ENCODE peak calls at places on chromosomes 11 and 22, in five cellular contexts. X, R, O, W and Z are unnamed samples.

GRCh38 chr11:123221611-123222010 is 26.6 kb upstream of the CLMP start:
- DNase-seq in O (no peak), W (no peak), X (no peak), R (no peak), Z (no peak)

GRCh38 chr11:74282421-74282820 is 29.0 kb downstream of the P4HA3 start:
- DNase-seq in R (no peak), W (no peak), O (no peak), X (no peak), Z (no peak)

GRCh38 chr22:21766933-21767462 is 31.4 kb upstream of the YPEL1 start:
- DNase-seq in O (peak; percentile 74), R (no peak), W (no peak), X (no peak), Z (no peak)

GRCh38 chr11:61975638-61976419 is 8.4 kb upstream of the FTH1 start:
- DNase-seq in R (no peak), O (no peak), W (no peak), X (no peak), Z (no peak)

GRCh38 chr11:105456950-105457349 is 152.9 kb upstream of the GRIA4 start:
- DNase-seq in W (no peak), X (no peak), R (no peak), O (no peak), Z (no peak)

GRCh38 chr11:3609416-3610265 is 32.2 kb downstream of the ART5 start:
- DNase-seq in O (peak; percentile 60), X (no peak), W (peak; percentile 47), R (no peak), Z (peak; percentile 50)

GRCh38 chr11:22539851-22540376 is 85.7 kb downstream of the FANCF start:
- DNase-seq in R (no peak), X (no peak), W (no peak), O (no peak), Z (no peak)

GRCh38 chr11:15114501-15115475 is at the start of gene INSC:
- DNase-seq in W (no peak), X (no peak), O (no peak), R (peak; percentile 72), Z (peak; percentile 20)

GRCh38 chr11:30749268-30749667 is 163.1 kb upstream of the MPPED2 start:
- DNase-seq in O (no peak), R (no peak), W (no peak), X (no peak), Z (no peak)

GRCh38 chr11:78244080-78244479 is 55.4 kb downstream of the USP35 start:
- DNase-seq in O (no peak), W (no peak), X (no peak), R (no peak), Z (no peak)

GRCh38 chr22:49724893-49725489 is 102.7 kb downstream of the BRD1 start:
- DNase-seq in R (peak; percentile 91), X (peak; percentile 52), O (peak; percentile 90), W (peak; percentile 68), Z (peak; percentile 92)

GRCh38 chr22:33542153-33542552 is 378.1 kb downstream of the LARGE1 start:
- DNase-seq in W (no peak), R (no peak), X (no peak), O (no peak), Z (no peak)

GRCh38 chr11:109027851-109028250 is 363.0 kb downstream of the DDX10 start:
- DNase-seq in X (no peak), O (no peak), W (no peak), R (no peak), Z (no peak)

GRCh38 chr11:107538821-107539220 is 26.7 kb downstream of the ALKBH8 start:
- DNase-seq in X (no peak), O (no peak), W (no peak), R (no peak), Z (no peak)

GRCh38 chr11:109819410-109819809 is 273.8 kb upstream of the ZC3H12C start:
- DNase-seq in O (no peak), R (no peak), W (no peak), X (no peak), Z (no peak)

GRCh38 chr11:72522186-72522585 is 87.9 kb upstream of the CLPB start:
- DNase-seq in X (no peak), W (no peak), R (peak; percentile 20), O (no peak), Z (no peak)

GRCh38 chr11:70871881-70872280 is 380.5 kb downstream of the SHANK2 start:
- DNase-seq in R (no peak), W (no peak), X (no peak), O (no peak), Z (no peak)

GRCh38 chr22:41446057-41446501 is 522 bp downstream of the TOB2 start:
- DNase-seq in W (no peak), O (no peak), X (peak; percentile 34), R (no peak), Z (peak; percentile 27)

GRCh38 chr22:43446881-43447280 is 35.1 kb downstream of the MPPED1 start:
- DNase-seq in O (no peak), R (no peak), W (peak; percentile 38), X (no peak), Z (no peak)

GRCh38 chr11:45556851-45557707 is 108.3 kb downstream of the CHST1 start:
- DNase-seq in X (peak; percentile 27), W (no peak), R (no peak), O (no peak), Z (no peak)

GRCh38 chr22:21984793-21985192 is 2.2 kb upstream of the TOP3B start:
- DNase-seq in O (no peak), W (no peak), X (no peak), R (no peak), Z (peak; percentile 67)

GRCh38 chr11:114036156-114036811 is 23.2 kb upstream of the ZBTB16 start:
- DNase-seq in W (peak; percentile 41), R (peak; percentile 93), X (peak; percentile 88), O (peak; percentile 61), Z (peak; percentile 93)

GRCh38 chr11:15208570-15209222 is 94.0 kb downstream of the INSC start:
- DNase-seq in O (peak; percentile 84), R (peak; percentile 22), W (peak; percentile 80), X (peak; percentile 64), Z (peak; percentile 90)

GRCh38 chr11:14506532-14506931 is 6.9 kb upstream of the COPB1 start:
- DNase-seq in X (no peak), O (no peak), R (no peak), W (no peak), Z (no peak)

GRCh38 chr11:43693069-43693468 is 12.5 kb downstream of the HSD17B12 start:
- DNase-seq in O (no peak), R (no peak), W (no peak), X (no peak), Z (no peak)

GRCh38 chr22:17137861-17138425 is 16.8 kb upstream of the TMEM121B start:
- DNase-seq in O (no peak), X (no peak), W (no peak), R (no peak), Z (no peak)

GRCh38 chr11:1307998-1308744 is 1.3 kb downstream of the TOLLIP start:
- DNase-seq in W (no peak), O (no peak), X (no peak), R (no peak), Z (no peak)

GRCh38 chr22:47042116-47042825 is 279.8 kb downstream of the TBC1D22A start:
- DNase-seq in X (no peak), W (no peak), O (no peak), R (no peak), Z (no peak)

GRCh38 chr11:63745304-63746170 is 23.0 kb downstream of the ZFTA start:
- DNase-seq in R (no peak), W (no peak), O (no peak), X (no peak), Z (no peak)
- TF ChIP-seq CTCF in R (no peak), W (peak; percentile 42), O (no peak), X (no peak), Z (no peak)

DNA sequence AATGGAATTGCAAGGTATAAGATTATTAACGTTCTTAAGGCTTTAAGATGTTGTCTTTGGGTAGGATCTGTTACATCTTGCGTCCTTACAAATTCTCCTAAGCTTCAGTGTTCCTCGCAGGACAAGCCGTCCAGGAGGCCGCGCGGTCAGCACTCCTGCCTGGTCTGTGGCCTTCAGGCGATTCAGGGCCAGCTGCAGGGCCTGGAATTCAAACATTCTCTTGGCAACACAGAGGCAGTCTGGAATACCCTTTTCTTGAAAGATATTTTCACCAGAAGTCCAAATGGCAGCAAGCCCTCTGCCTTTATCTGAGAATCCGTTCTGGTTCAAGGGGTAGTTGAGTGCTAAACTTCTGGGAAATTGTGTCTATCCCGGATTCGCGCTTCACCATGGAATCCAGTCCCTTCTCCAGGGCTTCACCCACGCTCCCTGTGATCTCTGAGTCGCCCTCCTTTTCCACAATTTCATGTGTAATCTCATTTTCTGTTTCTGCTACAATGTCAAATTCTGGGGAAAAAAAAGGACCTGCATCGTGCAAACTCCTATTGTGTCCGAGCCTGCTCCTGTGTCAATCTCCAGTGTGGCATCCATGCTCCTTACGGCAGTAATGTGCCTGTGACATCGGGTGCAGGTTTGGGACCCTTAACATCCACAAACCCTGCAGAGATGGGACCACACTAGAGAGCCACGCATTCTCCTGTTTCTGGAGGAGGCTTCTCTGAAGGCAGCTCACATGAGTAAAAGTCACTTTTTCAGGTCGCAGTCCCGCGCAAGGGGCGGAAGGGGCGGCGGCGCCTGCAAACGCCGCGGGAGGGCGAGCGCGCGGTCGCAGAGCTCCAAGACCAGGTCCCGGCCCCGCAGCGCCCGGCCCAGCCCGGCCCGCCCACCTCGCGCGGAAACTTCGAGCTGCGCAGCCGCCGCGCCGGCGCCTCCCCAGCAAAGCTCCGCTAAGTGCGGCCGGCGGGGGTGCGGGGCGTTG is 25.3 kb upstream of the SORL1 start:
- DNase-seq in O (peak; percentile 74), W (peak; percentile 13), R (peak; percentile 93), X (peak; percentile 43), Z (peak; percentile 60)
- TF ChIP-seq CTCF in O (peak; percentile 26), W (no peak), R (no peak), X (no peak), Z (no peak)

DNA sequence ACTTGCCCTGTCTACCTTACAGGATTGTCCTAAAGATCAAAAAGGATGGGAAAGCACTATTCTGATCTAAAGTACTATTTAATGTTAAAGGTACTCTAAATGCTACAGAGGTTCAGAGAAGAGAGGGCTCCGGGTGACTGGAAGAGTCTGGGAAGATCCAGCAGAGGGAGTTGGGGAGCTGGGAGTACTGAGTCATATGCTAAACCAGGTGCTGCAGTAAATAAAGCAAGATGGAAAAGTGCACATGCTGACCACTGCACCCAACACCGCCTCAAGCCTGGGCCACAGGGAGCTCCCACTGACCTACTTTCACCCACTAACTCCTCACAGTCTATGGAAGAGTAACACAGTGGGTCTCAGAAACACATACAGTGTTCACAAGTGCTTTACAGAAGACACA is 49.3 kb downstream of the WT1 start:
- DNase-seq in W (peak; percentile 61), X (no peak), O (no peak), R (no peak), Z (peak; percentile 31)
- TF ChIP-seq CTCF in W (peak; percentile 53), X (no peak), O (no peak), R (no peak), Z (no peak)

GRCh38 chr11:121152764-121153163 is 51.7 kb downstream of the TECTA start:
- DNase-seq in R (peak; percentile 78), X (no peak), O (no peak), W (no peak), Z (no peak)

GRCh38 chr11:121154473-121154872 is 53.4 kb downstream of the TECTA start:
- DNase-seq in R (no peak), X (no peak), O (no peak), W (no peak), Z (no peak)

GRCh38 chr11:121157756-121158155 is 56.7 kb downstream of the TECTA start:
- DNase-seq in R (peak; percentile 77), W (no peak), X (no peak), O (no peak), Z (no peak)

DNA sequence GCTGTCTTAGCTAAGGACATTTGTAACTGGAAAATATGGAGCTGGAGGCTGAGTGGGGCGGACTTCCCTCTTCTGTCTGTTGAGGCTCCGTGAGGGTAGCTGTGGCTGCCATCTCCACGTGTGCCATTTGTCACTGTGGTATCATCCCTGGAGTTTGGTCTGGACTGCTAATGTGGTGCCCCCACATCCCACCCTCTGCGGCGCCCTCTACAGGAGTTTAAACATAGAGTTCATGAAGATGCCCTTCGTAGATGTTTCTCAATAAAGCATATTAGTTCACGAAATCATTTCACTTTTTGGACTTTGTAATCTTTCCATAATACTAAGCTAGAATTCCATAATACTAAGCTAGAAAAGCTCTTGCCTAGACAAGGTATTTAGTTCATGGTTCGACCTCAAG is 52.4 kb downstream of the TECTA start:
- DNase-seq in W (no peak), X (no peak), R (no peak), O (no peak), Z (no peak)
- TF ChIP-seq CTCF in W (no peak), X (no peak), R (no peak), O (no peak), Z (no peak)